ENCODE peak calls at places on chromosome 2, in nine cellular contexts. O is cardiac fibroblast, A is A549, X is IMR-90, D is right lobe of liver, F is MM.1S, Z is kidney epithelial cell, R is body of pancreas, W is heart left ventricle. K is an unnamed sample.

GRCh38 chr2:24544456-24545115 is 53.5 kb downstream of the NCOA1 start:
- DNase-seq in O (peak; percentile 20), A (no peak), X (no peak), D (no peak), F (no peak), Z (no peak), R (no peak), W (no peak), K (no peak)

GRCh38 chr2:166519391-166519962 is 25.4 kb upstream of the SCN7A start:
- DNase-seq in O (no peak), A (no peak), X (no peak), D (no peak), F (no peak), Z (no peak), R (no peak), W (no peak), K (no peak)

GRCh38 chr2:188478724-188479123 is 187.1 kb downstream of the GULP1 start:
- DNase-seq in O (peak; percentile 19), A (no peak), X (no peak), D (no peak), F (no peak), Z (peak; percentile 54), R (no peak), W (no peak), K (no peak)

GRCh38 chr2:140680862-140681261 is 1450.0 kb downstream of the LRP1B start:
- DNase-seq in O (no peak), A (no peak), X (no peak), D (no peak), F (no peak), Z (no peak), R (no peak), W (no peak), K (no peak)

GRCh38 chr2:170157025-170157684 is 20.8 kb upstream of the MYO3B start:
- DNase-seq in O (peak; percentile 45), A (peak; percentile 59), X (peak; percentile 86), D (no peak), F (no peak), Z (peak; percentile 61), R (no peak), W (no peak), K (no peak)

GRCh38 chr2:158100411-158100810 is 1.3 kb upstream of the UPP2 start:
- DNase-seq in O (no peak), A (no peak), X (no peak), D (no peak), F (no peak), Z (no peak), R (no peak), W (no peak), K (no peak)

GRCh38 chr2:1644427-1644826 is 99.9 kb downstream of the PXDN start:
- DNase-seq in O (no peak), A (no peak), X (no peak), D (no peak), F (no peak), Z (no peak), R (no peak), W (no peak), K (no peak)

GRCh38 chr2:41167014-41167413 is 715.1 kb upstream of the SLC8A1 start:
- DNase-seq in O (no peak), A (no peak), X (no peak), D (no peak), F (no peak), Z (no peak), R (no peak), W (no peak), K (no peak)

GRCh38 chr2:45946023-45946422 is 294.5 kb downstream of the PRKCE start:
- DNase-seq in O (peak; percentile 80), A (peak; percentile 53), X (peak; percentile 84), D (no peak), F (no peak), Z (peak; percentile 91), R (no peak), W (no peak), K (no peak)

GRCh38 chr2:240946654-240947053 is 40.5 kb downstream of the CROCC2 start:
- DNase-seq in O (no peak), A (no peak), X (no peak), D (no peak), F (no peak), Z (no peak), R (peak; percentile 2), W (peak; percentile 6), K (no peak)

GRCh38 chr2:12434609-12435008 is 282.1 kb upstream of the TRIB2 start:
- DNase-seq in O (no peak), A (no peak), X (no peak), D (no peak), F (no peak), Z (no peak), R (no peak), W (no peak), K (no peak)

GRCh38 chr2:165067958-165068612 is 112.8 kb upstream of the SLC38A11 start:
- DNase-seq in O (peak; percentile 67), A (peak; percentile 75), X (peak; percentile 23), D (no peak), F (no peak), Z (peak; percentile 26), R (peak; percentile 20), W (peak; percentile 42), K (peak; percentile 46)
- H3K4me3 ChIP-seq in O (no peak overlapping the region), A (peak overlapping the region; percentile 35), X (no peak overlapping the region), D (no peak overlapping the region), F (no peak overlapping the region), Z (peak overlapping the region; percentile 19), R (no peak overlapping the region), W (peak overlapping the region; percentile 22), K (peak overlapping the region; percentile 40)

GRCh38 chr2:64000630-64001381 is 18.4 kb downstream of the VPS54 start:
- DNase-seq in O (no peak), A (peak; percentile 45), X (no peak), D (no peak), F (no peak), Z (no peak), R (no peak), W (no peak), K (no peak)
- TF ChIP-seq CTCF in O (no peak), A (no peak), X (no peak), D (no peak), F (peak; percentile 14), Z (no peak), R (no peak), W (no peak), K (no peak)

DNA sequence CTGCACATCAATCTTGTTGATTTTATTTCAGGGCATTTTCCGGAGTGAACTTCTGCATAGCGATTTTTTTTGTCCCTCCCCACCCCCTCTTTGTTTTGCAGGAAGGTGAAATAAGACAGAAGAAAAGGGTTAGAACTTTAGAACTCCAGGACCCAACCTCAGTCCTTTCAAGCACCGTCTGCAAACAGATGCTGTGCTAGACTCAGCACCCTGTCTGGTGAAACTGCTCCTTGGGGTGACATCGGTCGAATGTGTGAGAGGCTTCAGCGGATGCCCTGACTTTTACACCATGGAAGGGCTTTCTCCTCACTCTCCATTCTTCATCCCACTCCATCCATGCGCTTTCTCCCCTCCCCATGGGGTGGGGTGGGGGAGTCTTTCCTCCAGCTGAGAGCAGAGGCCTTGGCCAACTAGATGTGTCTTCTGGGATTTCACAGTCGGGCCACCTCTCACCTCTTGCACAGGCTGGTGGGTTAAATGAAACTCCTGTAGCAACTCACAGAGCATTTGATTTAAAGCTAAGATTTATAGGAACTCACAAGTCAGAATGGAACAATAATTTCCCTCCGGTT is 43.3 kb upstream of the EDAR start:
- DNase-seq in O (no peak), A (no peak), X (no peak), D (no peak), F (no peak), Z (no peak), R (no peak), W (no peak), K (no peak)
- H3K4me3 ChIP-seq in O (peak overlapping the region; percentile 39), A (no peak overlapping the region), X (no peak overlapping the region), D (peak overlapping the region; percentile 48), F (peak overlapping the region; percentile 51), Z (no peak overlapping the region), R (no peak overlapping the region), W (peak overlapping the region; percentile 51), K (no peak overlapping the region)

DNA sequence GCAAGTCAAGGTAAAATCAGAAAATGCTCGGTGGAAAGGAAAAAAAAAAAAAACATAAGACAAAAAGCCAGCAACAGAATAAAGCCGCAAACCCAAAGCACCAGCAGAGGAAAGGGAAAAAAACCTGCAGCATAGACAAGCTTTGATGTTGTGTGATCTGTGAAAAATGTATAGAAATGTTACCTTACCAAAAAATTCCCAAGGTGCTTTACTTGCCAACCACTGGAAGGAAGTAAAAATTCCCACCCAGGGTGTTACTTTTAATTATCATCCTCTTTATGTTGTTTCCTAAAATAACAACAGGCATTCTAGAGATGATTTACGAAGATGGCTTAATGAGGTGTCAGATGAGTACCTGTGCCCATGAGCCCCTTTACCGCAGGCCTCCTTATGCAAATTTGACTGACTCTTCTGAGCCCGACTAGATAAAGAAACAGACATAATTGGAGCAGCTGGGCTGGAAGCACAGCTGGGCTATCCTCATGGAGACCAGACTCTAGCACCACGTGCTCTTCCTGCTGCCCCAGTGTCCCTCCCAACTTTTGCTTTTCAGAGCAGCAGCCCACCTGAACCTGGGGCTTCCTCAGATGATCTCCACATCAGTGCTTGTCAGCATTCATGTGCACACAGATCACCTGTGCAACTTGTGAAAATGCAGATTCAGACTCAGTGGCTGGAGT is 41.5 kb downstream of the SRSF7 start:
- DNase-seq in O (no peak), A (no peak), X (no peak), D (no peak), F (peak; percentile 82), Z (no peak), R (no peak), W (no peak), K (no peak)
- TF ChIP-seq CTCF in O (no peak), A (no peak), X (no peak), D (no peak), F (no peak), Z (no peak), R (no peak), W (no peak), K (no peak)

GRCh38 chr2:9549420-9549819 is 6.2 kb downstream of the ADAM17 start:
- DNase-seq in O (no peak), A (no peak), X (no peak), D (no peak), F (no peak), Z (no peak), R (no peak), W (no peak), K (no peak)
- H3K4me3 ChIP-seq in O (no peak overlapping the region), A (no peak overlapping the region), X (no peak overlapping the region), D (no peak overlapping the region), F (no peak overlapping the region), Z (no peak overlapping the region), R (no peak overlapping the region), W (no peak overlapping the region), K (no peak overlapping the region)

GRCh38 chr2:61176755-61177726 is 15.1 kb downstream of the C2orf74 start:
- DNase-seq in O (peak; percentile 92), A (peak; percentile 97), X (peak; percentile 90), D (peak; percentile 96), F (peak; percentile 94), Z (peak; percentile 42), R (peak; percentile 94), W (peak; percentile 96), K (peak; percentile 95)
- TF ChIP-seq CTCF in O (no peak), A (peak; percentile 17), X (no peak), D (no peak), F (no peak), Z (no peak), R (no peak), W (no peak), K (no peak)

GRCh38 chr2:101843048-101843447 is 145.5 kb downstream of the MAP4K4 start:
- DNase-seq in O (peak; percentile 60), A (no peak), X (no peak), D (no peak), F (no peak), Z (no peak), R (no peak), W (no peak), K (no peak)
- H3K4me3 ChIP-seq in O (no peak overlapping the region), A (no peak overlapping the region), X (no peak overlapping the region), D (no peak overlapping the region), F (no peak overlapping the region), Z (no peak overlapping the region), R (no peak overlapping the region), W (no peak overlapping the region), K (no peak overlapping the region)

K was measured in dorsolateral prefrontal cortex.